ENCODE peak calls at places on chromosomes 12 and 14, in eight cellular contexts. L is H4; A is body of pancreas; Z is GM23248; T is NCI-H510A treated with DMSO at 0.1 percent for 48 hours; F is stimulated activated CD4-positive, alpha-beta T cell treated with anti-CD3 and anti-CD28 coated beads, TNF-alpha, amount 100 ng/mL, for 4 hours; H is effector memory CD4-positive, alpha-beta T cell; B is posterior cingulate gyrus. N is an unnamed sample.
A peak's percentile ranks its signal among the peaks of the same experiment; 100 is the strongest.

GRCh38 chr14:89493877-89494634 is 77.0 kb upstream of the FOXN3 start:
- DNase-seq in L (no peak), A (peak; percentile 27), Z (no peak), T (no peak), F (no peak), H (no peak), B (no peak), N (peak; percentile 31)

GRCh38 chr12:67155863-67156262 is 113.3 kb upstream of the CAND1 start:
- DNase-seq in L (peak; percentile 74), A (no peak), Z (peak; percentile 51), T (no peak), F (no peak), H (no peak), B (no peak), N (no peak)

GRCh38 chr12:15600223-15600935 is 188.8 kb downstream of the EPS8 start:
- DNase-seq in L (no peak), A (no peak), Z (no peak), T (no peak), F (no peak), H (no peak), B (no peak), N (no peak)

GRCh38 chr12:99852666-99853065 is 132.1 kb downstream of the ANKS1B start:
- DNase-seq in L (no peak), A (no peak), Z (no peak), T (no peak), F (no peak), H (no peak), B (no peak), N (no peak)

GRCh38 chr12:45989277-45989856 is 1.0 kb downstream of the SCAF11 start:
- DNase-seq in L (no peak), A (no peak), Z (peak; percentile 75), T (no peak), F (peak; percentile 35), H (no peak), B (peak; percentile 70), N (peak; percentile 73)

GRCh38 chr14:105343194-105343593 is 28.6 kb downstream of the PACS2 start:
- DNase-seq in L (no peak), A (no peak), Z (no peak), T (no peak), F (no peak), H (no peak), B (no peak), N (no peak)

GRCh38 chr14:32027255-32027939 is 49.7 kb upstream of the ARHGAP5 start:
- DNase-seq in L (no peak), A (no peak), Z (peak; percentile 20), T (no peak), F (no peak), H (no peak), B (no peak), N (no peak)

GRCh38 chr12:2395352-2395977 is 342.7 kb downstream of the CACNA1C start:
- DNase-seq in L (peak; percentile 46), A (peak; percentile 16), Z (peak; percentile 60), T (peak; percentile 44), F (no peak), H (no peak), B (no peak), N (peak; percentile 48)

GRCh38 chr12:24500466-24501232 is 448.3 kb downstream of the BCAT1 start:
- DNase-seq in L (peak; percentile 14), A (no peak), Z (peak; percentile 1), T (no peak), F (no peak), H (no peak), B (no peak), N (no peak)

GRCh38 chr12:114480309-114481199 is 74.6 kb upstream of the TBX5 start:
- DNase-seq in L (no peak), A (no peak), Z (peak; percentile 68), T (peak; percentile 38), F (no peak), H (no peak), B (no peak), N (no peak)

GRCh38 chr14:70909788-70910614 is 2.7 kb downstream of the PCNX1 start:
- DNase-seq in L (no peak), A (no peak), Z (peak; percentile 54), T (no peak), F (no peak), H (no peak), B (no peak), N (peak; percentile 61)

GRCh38 chr14:91344107-91344506 is 73.5 kb downstream of the CCDC88C start:
- DNase-seq in L (no peak), A (no peak), Z (no peak), T (no peak), F (no peak), H (no peak), B (no peak), N (no peak)

GRCh38 chr12:57236224-57236924 is 6.9 kb downstream of the SHMT2 start:
- DNase-seq in L (no peak), A (no peak), Z (peak; percentile 40), T (no peak), F (no peak), H (no peak), B (no peak), N (no peak)

GRCh38 chr14:93065272-93065730 is 50.4 kb downstream of the ITPK1 start:
- DNase-seq in L (no peak), A (no peak), Z (no peak), T (no peak), F (no peak), H (no peak), B (no peak), N (no peak)

GRCh38 chr12:117803013-117803412 is 165.8 kb downstream of the KSR2 start:
- DNase-seq in L (no peak), A (peak; percentile 70), Z (no peak), T (no peak), F (no peak), H (no peak), B (no peak), N (no peak)

GRCh38 chr12:89179983-89180382 is 172.3 kb downstream of the DUSP6 start:
- DNase-seq in L (peak; percentile 42), A (peak; percentile 69), Z (peak; percentile 86), T (no peak), F (no peak), H (no peak), B (no peak), N (no peak)

GRCh38 chr14:95540236-95540635 is 5.4 kb downstream of the GLRX5 start:
- DNase-seq in L (no peak), A (no peak), Z (no peak), T (no peak), F (no peak), H (no peak), B (no peak), N (no peak)

GRCh38 chr12:123453165-123453564 is 4.8 kb upstream of the SNRNP35 start:
- DNase-seq in L (no peak), A (no peak), Z (no peak), T (no peak), F (no peak), H (no peak), B (no peak), N (no peak)

GRCh38 chr14:51978566-51979398 is 10.6 kb upstream of the RTRAF start:
- DNase-seq in L (peak; percentile 65), A (peak; percentile 85), Z (peak; percentile 79), T (peak; percentile 63), F (peak; percentile 60), H (peak; percentile 70), B (peak; percentile 88), N (peak; percentile 90)

GRCh38 chr12:127538325-127538724 is 728.6 kb upstream of the TMEM132C start:
- DNase-seq in L (no peak), A (no peak), Z (no peak), T (no peak), F (no peak), H (no peak), B (no peak), N (no peak)

GRCh38 chr12:9387450-9387849 is 179.3 kb upstream of the PZP start:
- DNase-seq in L (no peak), A (no peak), Z (no peak), T (no peak), F (no peak), H (no peak), B (no peak), N (no peak)

GRCh38 chr12:27057543-27057942 is 24.8 kb downstream of the C12orf71 start:
- DNase-seq in L (no peak), A (no peak), Z (no peak), T (no peak), F (no peak), H (no peak), B (no peak), N (no peak)

GRCh38 chr12:26032719-26033241 is 74.3 kb downstream of the RASSF8 start:
- DNase-seq in L (no peak), A (no peak), Z (peak; percentile 51), T (peak; percentile 15), F (no peak), H (no peak), B (no peak), N (no peak)

GRCh38 chr14:51929156-51929555 is 60.2 kb upstream of the RTRAF start:
- DNase-seq in L (no peak), A (no peak), Z (peak; percentile 37), T (no peak), F (no peak), H (no peak), B (no peak), N (no peak)

N was measured in head of caudate nucleus.